ENCODE peak calls at places on chromosomes 7 and 10, in five cellular contexts. D, S, G, Y and K are unnamed samples.

GRCh38 chr10:32788359-32788758 is 169.7 kb downstream of the ITGB1 start:
- DNase-seq in G (no peak), D (no peak), S (no peak), Y (no peak), K (no peak)

GRCh38 chr10:112977294-112977951 is 27.4 kb downstream of the TCF7L2 start:
- DNase-seq in G (no peak), D (no peak), Y (no peak), S (no peak), K (no peak)

GRCh38 chr10:70254795-70255328 is 21.6 kb upstream of the PPA1 start:
- DNase-seq in Y (no peak), D (no peak), G (no peak), S (no peak), K (no peak)

GRCh38 chr10:88150338-88150737 is 286.9 kb downstream of the PTEN start:
- DNase-seq in G (no peak), S (no peak), D (no peak), Y (no peak), K (no peak)

GRCh38 chr10:6778992-6779701 is 199.1 kb upstream of the PRKCQ start:
- DNase-seq in D (no peak), S (no peak), G (no peak), Y (no peak), K (no peak)

GRCh38 chr7:151089893-151090730 is 3.8 kb downstream of the AGAP3 start:
- DNase-seq in D (no peak), S (no peak), G (no peak), Y (no peak), K (no peak)

GRCh38 chr10:88974012-88974411 is 16.6 kb upstream of the FAS start:
- DNase-seq in Y (no peak), G (no peak), D (no peak), S (no peak), K (no peak)

GRCh38 chr7:66247387-66248078 is 42.4 kb downstream of the TPST1 start:
- DNase-seq in Y (no peak), D (no peak), S (no peak), G (no peak), K (no peak)

GRCh38 chr10:97061423-97061822 is 124.3 kb downstream of the SLIT1 start:
- DNase-seq in S (no peak), Y (no peak), D (no peak), G (no peak), K (no peak)

GRCh38 chr7:2224934-2225333 is 7.8 kb downstream of the MAD1L1 start:
- DNase-seq in S (no peak), D (no peak), Y (no peak), G (no peak), K (no peak)